ENCODE peak calls at places on chromosomes 3 and 15, in six cellular contexts. One of them, this sample, is unnamed.

GRCh38 chr3:177536873-177537272 is 339.6 kb upstream of the TBL1XR1 start:
- DNase-seq in nephron progenitor cell: no peak
- DNase-seq in brain microvascular endothelial cell: no peak
- DNase-seq in CD4-positive, alpha-beta memory T cell: no peak
- DNase-seq in EL: no peak
- DNase-seq in activated T-helper 1 cell treated with anti-CD3 and anti-CD28 coated beads, Interleukin-12 subunit alpha, Interleukin-12 subunit beta, Interleukin-2, Interleukin-4 antibody, amounts not matched to agents 30 ng/mL and 10 ng/mL and 1 ng/mL, durations not matched to agents 14 hours and 24 hours and 36 hours: no peak
- DNase-seq in this sample: no peak

GRCh38 chr15:91706366-91707032 is 147.0 kb upstream of the SLCO3A1 start:
- DNase-seq in nephron progenitor cell: peak; percentile 76
- DNase-seq in brain microvascular endothelial cell: peak; percentile 31
- DNase-seq in CD4-positive, alpha-beta memory T cell: peak; percentile 82
- DNase-seq in EL: peak; percentile 47
- DNase-seq in activated T-helper 1 cell treated with anti-CD3 and anti-CD28 coated beads, Interleukin-12 subunit alpha, Interleukin-12 subunit beta, Interleukin-2, Interleukin-4 antibody, amounts not matched to agents 30 ng/mL and 10 ng/mL and 1 ng/mL, durations not matched to agents 14 hours and 24 hours and 36 hours: peak; percentile 84
- DNase-seq in this sample: no peak

GRCh38 chr3:71117572-71118247 is 465.8 kb downstream of the FOXP1 start:
- DNase-seq in nephron progenitor cell: no peak
- DNase-seq in brain microvascular endothelial cell: no peak
- DNase-seq in CD4-positive, alpha-beta memory T cell: no peak
- DNase-seq in EL: peak; percentile 51
- DNase-seq in activated T-helper 1 cell treated with anti-CD3 and anti-CD28 coated beads, Interleukin-12 subunit alpha, Interleukin-12 subunit beta, Interleukin-2, Interleukin-4 antibody, amounts not matched to agents 30 ng/mL and 10 ng/mL and 1 ng/mL, durations not matched to agents 14 hours and 24 hours and 36 hours: no peak
- DNase-seq in this sample: no peak

GRCh38 chr15:95302809-95303208 is 1027.7 kb upstream of the NR2F2 start:
- DNase-seq in nephron progenitor cell: no peak
- DNase-seq in brain microvascular endothelial cell: no peak
- DNase-seq in CD4-positive, alpha-beta memory T cell: no peak
- DNase-seq in EL: no peak
- DNase-seq in activated T-helper 1 cell treated with anti-CD3 and anti-CD28 coated beads, Interleukin-12 subunit alpha, Interleukin-12 subunit beta, Interleukin-2, Interleukin-4 antibody, amounts not matched to agents 30 ng/mL and 10 ng/mL and 1 ng/mL, durations not matched to agents 14 hours and 24 hours and 36 hours: no peak
- DNase-seq in this sample: no peak

GRCh38 chr3:129996073-129996472 is 21.6 kb downstream of the TRH start:
- DNase-seq in nephron progenitor cell: no peak
- DNase-seq in brain microvascular endothelial cell: no peak
- DNase-seq in CD4-positive, alpha-beta memory T cell: no peak
- DNase-seq in EL: no peak
- DNase-seq in activated T-helper 1 cell treated with anti-CD3 and anti-CD28 coated beads, Interleukin-12 subunit alpha, Interleukin-12 subunit beta, Interleukin-2, Interleukin-4 antibody, amounts not matched to agents 30 ng/mL and 10 ng/mL and 1 ng/mL, durations not matched to agents 14 hours and 24 hours and 36 hours: no peak
- DNase-seq in this sample: no peak

GRCh38 chr3:52012699-52013098 is 17.0 kb upstream of the RPL29 start:
- DNase-seq in nephron progenitor cell: no peak
- DNase-seq in brain microvascular endothelial cell: no peak
- DNase-seq in CD4-positive, alpha-beta memory T cell: no peak
- DNase-seq in EL: no peak
- DNase-seq in activated T-helper 1 cell treated with anti-CD3 and anti-CD28 coated beads, Interleukin-12 subunit alpha, Interleukin-12 subunit beta, Interleukin-2, Interleukin-4 antibody, amounts not matched to agents 30 ng/mL and 10 ng/mL and 1 ng/mL, durations not matched to agents 14 hours and 24 hours and 36 hours: no peak
- DNase-seq in this sample: no peak

GRCh38 chr15:40421246-40422157 is 15.9 kb downstream of the IVD start:
- DNase-seq in nephron progenitor cell: peak; percentile 86
- DNase-seq in brain microvascular endothelial cell: peak; percentile 35
- DNase-seq in CD4-positive, alpha-beta memory T cell: peak; percentile 77
- DNase-seq in EL: peak; percentile 64
- DNase-seq in activated T-helper 1 cell treated with anti-CD3 and anti-CD28 coated beads, Interleukin-12 subunit alpha, Interleukin-12 subunit beta, Interleukin-2, Interleukin-4 antibody, amounts not matched to agents 30 ng/mL and 10 ng/mL and 1 ng/mL, durations not matched to agents 14 hours and 24 hours and 36 hours: peak; percentile 72
- DNase-seq in this sample: peak; percentile 18

GRCh38 chr3:33877187-33877586 is 78.8 kb downstream of the PDCD6IP start:
- DNase-seq in nephron progenitor cell: no peak
- DNase-seq in brain microvascular endothelial cell: no peak
- DNase-seq in CD4-positive, alpha-beta memory T cell: no peak
- DNase-seq in EL: no peak
- DNase-seq in activated T-helper 1 cell treated with anti-CD3 and anti-CD28 coated beads, Interleukin-12 subunit alpha, Interleukin-12 subunit beta, Interleukin-2, Interleukin-4 antibody, amounts not matched to agents 30 ng/mL and 10 ng/mL and 1 ng/mL, durations not matched to agents 14 hours and 24 hours and 36 hours: no peak
- DNase-seq in this sample: no peak

GRCh38 chr15:92636950-92637481 is 18.6 kb downstream of the FAM174B start:
- DNase-seq in nephron progenitor cell: peak; percentile 39
- DNase-seq in brain microvascular endothelial cell: no peak
- DNase-seq in CD4-positive, alpha-beta memory T cell: no peak
- DNase-seq in EL: no peak
- DNase-seq in activated T-helper 1 cell treated with anti-CD3 and anti-CD28 coated beads, Interleukin-12 subunit alpha, Interleukin-12 subunit beta, Interleukin-2, Interleukin-4 antibody, amounts not matched to agents 30 ng/mL and 10 ng/mL and 1 ng/mL, durations not matched to agents 14 hours and 24 hours and 36 hours: no peak
- DNase-seq in this sample: no peak

GRCh38 chr3:42061711-42062408 is 29.3 kb upstream of the TRAK1 start:
- DNase-seq in nephron progenitor cell: no peak
- DNase-seq in brain microvascular endothelial cell: peak; percentile 92
- DNase-seq in CD4-positive, alpha-beta memory T cell: no peak
- DNase-seq in EL: peak; percentile 97
- DNase-seq in activated T-helper 1 cell treated with anti-CD3 and anti-CD28 coated beads, Interleukin-12 subunit alpha, Interleukin-12 subunit beta, Interleukin-2, Interleukin-4 antibody, amounts not matched to agents 30 ng/mL and 10 ng/mL and 1 ng/mL, durations not matched to agents 14 hours and 24 hours and 36 hours: no peak
- DNase-seq in this sample: peak; percentile 39

GRCh38 chr3:113174806-113175490 is 36.4 kb upstream of the BOC start:
- DNase-seq in nephron progenitor cell: no peak
- DNase-seq in brain microvascular endothelial cell: no peak
- DNase-seq in CD4-positive, alpha-beta memory T cell: no peak
- DNase-seq in EL: no peak
- DNase-seq in activated T-helper 1 cell treated with anti-CD3 and anti-CD28 coated beads, Interleukin-12 subunit alpha, Interleukin-12 subunit beta, Interleukin-2, Interleukin-4 antibody, amounts not matched to agents 30 ng/mL and 10 ng/mL and 1 ng/mL, durations not matched to agents 14 hours and 24 hours and 36 hours: no peak
- DNase-seq in this sample: no peak

GRCh38 chr3:122301063-122301462 is 24.0 kb upstream of the CSTA start:
- DNase-seq in nephron progenitor cell: no peak
- DNase-seq in brain microvascular endothelial cell: no peak
- DNase-seq in CD4-positive, alpha-beta memory T cell: no peak
- DNase-seq in EL: no peak
- DNase-seq in activated T-helper 1 cell treated with anti-CD3 and anti-CD28 coated beads, Interleukin-12 subunit alpha, Interleukin-12 subunit beta, Interleukin-2, Interleukin-4 antibody, amounts not matched to agents 30 ng/mL and 10 ng/mL and 1 ng/mL, durations not matched to agents 14 hours and 24 hours and 36 hours: no peak
- DNase-seq in this sample: no peak

This sample was measured in smooth muscle cell of the brain vasculature.